ENCODE peak calls at places on chromosomes 12 and 14, in six cellular contexts. F, B, G, U, R and S are unnamed samples.

GRCh38 chr12:27969011-27969900 is 3.3 kb downstream of the PTHLH start:
- DNase-seq in B (peak), F (no peak), U (peak), G (peak), R (peak), S (peak)

GRCh38 chr12:153080-153746 is 60.7 kb downstream of the SLC6A12 start:
- DNase-seq in U (peak), R (peak), F (peak), B (peak), G (peak), S (peak)

GRCh38 chr14:88535149-88535548 is 19.7 kb downstream of the PTPN21 start:
- DNase-seq in B (no peak), F (no peak), U (no peak), R (no peak), G (no peak), S (no peak)

GRCh38 chr12:33251548-33251947 is 188.1 kb downstream of the SYT10 start:
- DNase-seq in F (no peak), B (no peak), R (no peak), U (no peak), G (no peak), S (no peak)

GRCh38 chr14:55867726-55868125 is 250.5 kb upstream of the PELI2 start:
- DNase-seq in G (no peak), R (no peak), B (peak), F (no peak), U (no peak), S (no peak)

GRCh38 chr14:81805785-81806184 is 272.1 kb upstream of the SEL1L start:
- DNase-seq in F (no peak), G (no peak), B (no peak), R (no peak), U (no peak), S (no peak)

GRCh38 chr14:105021656-105022275 is 883 bp upstream of the CDCA4 start:
- DNase-seq in U (no peak), G (no peak), R (no peak), F (no peak), B (peak), S (no peak)

GRCh38 chr12:91778938-91779400 is 366.7 kb downstream of the BTG1 start:
- DNase-seq in R (peak), F (peak), G (peak), B (peak), U (peak), S (peak)

GRCh38 chr14:82447586-82447985 is 913.9 kb upstream of the SEL1L start:
- DNase-seq in B (no peak), F (no peak), G (no peak), U (no peak), R (no peak), S (no peak)

GRCh38 chr14:101575581-101575980 is 14.3 kb downstream of the DIO3 start:
- DNase-seq in G (no peak), B (no peak), F (no peak), R (no peak), U (no peak), S (no peak)

GRCh38 chr12:54419088-54419887 is at the start of gene ITGA5:
- DNase-seq in B (peak), G (peak), U (peak), F (peak), R (peak), S (peak)

GRCh38 chr14:54002653-54003052 is 46.0 kb upstream of the BMP4 start:
- DNase-seq in F (no peak), U (peak), G (no peak), R (no peak), B (peak), S (no peak)

GRCh38 chr12:96015672-96016071 is 19.5 kb upstream of the HAL start:
- DNase-seq in B (peak), U (peak), G (peak), R (no peak), F (no peak), S (peak)

GRCh38 chr12:42145552-42146215 is 1.0 kb upstream of the GXYLT1 start:
- DNase-seq in G (no peak), R (no peak), B (peak), U (no peak), F (no peak), S (no peak)

GRCh38 chr14:88411039-88411438 is 25.6 kb downstream of the SPATA7 start:
- DNase-seq in B (no peak), U (no peak), G (no peak), F (no peak), R (no peak), S (no peak)

GRCh38 chr12:64103821-64104220 is 118.3 kb downstream of the KICS2 start:
- DNase-seq in G (no peak), R (no peak), F (no peak), U (no peak), B (peak), S (no peak)

GRCh38 chr12:40241741-40242140 is 16.9 kb downstream of the LRRK2 start:
- DNase-seq in B (no peak), F (no peak), G (no peak), U (no peak), R (no peak), S (no peak)

GRCh38 chr14:54194501-54194900 is 202.3 kb upstream of the CDKN3 start:
- DNase-seq in G (no peak), R (no peak), B (no peak), U (peak), F (no peak), S (no peak)

GRCh38 chr12:49225551-49226166 is 36.8 kb upstream of the TUBA1A start:
- DNase-seq in B (peak), R (no peak), G (no peak), F (no peak), U (peak), S (no peak)

GRCh38 chr14:72544615-72545387 is 349.1 kb downstream of the DPF3 start:
- DNase-seq in U (no peak), F (no peak), R (no peak), B (no peak), G (no peak), S (no peak)

GRCh38 chr12:6074979-6075585 is 49.4 kb downstream of the VWF start:
- DNase-seq in U (no peak), R (peak), G (peak), B (no peak), F (no peak), S (no peak)
- TF ChIP-seq CTCF in U (no peak), R (no peak), G (no peak), B (no peak), F (peak), S (no peak)

DNA sequence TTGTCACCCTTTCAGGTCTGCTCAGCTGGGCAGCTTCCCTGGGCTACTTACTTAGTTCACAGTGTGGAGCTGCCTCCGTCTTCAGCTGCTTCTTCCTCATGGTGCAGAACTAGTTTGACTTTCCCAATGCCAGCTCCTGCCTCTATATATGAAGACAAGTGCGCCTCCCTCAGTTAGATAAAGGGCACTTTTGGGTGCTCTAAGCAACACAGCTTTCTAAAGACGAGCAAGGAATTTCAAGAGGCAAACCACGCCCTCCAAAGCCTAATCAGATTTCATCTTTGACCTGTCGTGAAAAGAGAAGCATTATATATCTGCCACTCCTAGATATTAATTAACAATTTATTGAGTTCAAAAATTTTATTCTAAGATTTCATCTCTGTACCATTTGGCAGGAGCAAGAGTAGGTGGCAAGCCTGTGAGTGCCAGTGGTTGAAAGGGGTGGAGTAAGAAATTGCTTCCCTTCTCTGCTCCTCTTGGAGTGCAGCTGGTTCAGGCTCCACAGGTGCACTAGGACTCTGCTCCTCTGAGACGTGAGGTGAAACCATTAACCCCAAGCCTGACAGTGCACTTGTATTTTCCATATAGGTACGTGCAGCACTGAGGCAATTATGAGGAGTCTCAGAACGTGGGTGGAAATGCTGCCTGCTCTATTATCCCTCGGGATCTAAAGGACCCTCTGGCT is 2.1 kb upstream of the SLC11A2 start:
- DNase-seq in U (peak), R (no peak), B (peak), F (no peak), G (no peak), S (no peak)
- TF ChIP-seq CTCF in U (peak), R (peak), B (peak), F (peak), G (no peak), S (no peak)

GRCh38 chr12:109930028-109930800 is 30.1 kb downstream of the TCHP start:
- DNase-seq in B (peak), U (no peak), F (no peak), R (no peak), G (no peak), S (no peak)

GRCh38 chr12:109925185-109925835 is 25.2 kb downstream of the TCHP start:
- DNase-seq in B (no peak), G (no peak), R (no peak), U (no peak), F (no peak), S (no peak)

GRCh38 chr12:109928058-109928656 is 28.1 kb downstream of the TCHP start:
- DNase-seq in G (no peak), F (no peak), U (no peak), B (no peak), R (no peak), S (no peak)

GRCh38 chr12:109926488-109927210 is 26.6 kb downstream of the TCHP start:
- DNase-seq in U (no peak), B (no peak), G (no peak), R (no peak), F (no peak), S (no peak)

DNA sequence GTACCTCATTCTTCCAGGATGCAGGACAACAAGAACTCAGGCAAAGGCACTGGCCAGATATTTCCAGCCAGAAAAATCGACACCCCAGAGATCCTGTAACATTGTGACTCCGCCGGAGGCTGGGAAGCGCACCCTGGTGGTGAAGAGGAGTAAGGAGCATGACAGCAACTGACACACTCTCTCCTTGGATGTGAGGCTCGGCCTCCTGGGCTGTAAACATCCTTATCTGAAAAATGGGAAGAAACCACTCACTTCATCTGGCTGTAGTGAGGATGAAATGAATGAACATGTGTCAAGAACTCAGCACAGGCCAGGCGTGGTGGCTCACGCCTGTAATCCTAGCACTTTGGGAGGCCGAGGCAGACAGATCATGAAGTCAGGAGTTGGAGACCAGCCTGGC is 27.5 kb downstream of the TCHP start:
- DNase-seq in G (no peak), R (peak), B (peak), F (peak), U (no peak), S (peak)
- TF ChIP-seq CTCF in G (peak), R (peak), B (peak), F (peak), U (peak), S (peak)

DNA sequence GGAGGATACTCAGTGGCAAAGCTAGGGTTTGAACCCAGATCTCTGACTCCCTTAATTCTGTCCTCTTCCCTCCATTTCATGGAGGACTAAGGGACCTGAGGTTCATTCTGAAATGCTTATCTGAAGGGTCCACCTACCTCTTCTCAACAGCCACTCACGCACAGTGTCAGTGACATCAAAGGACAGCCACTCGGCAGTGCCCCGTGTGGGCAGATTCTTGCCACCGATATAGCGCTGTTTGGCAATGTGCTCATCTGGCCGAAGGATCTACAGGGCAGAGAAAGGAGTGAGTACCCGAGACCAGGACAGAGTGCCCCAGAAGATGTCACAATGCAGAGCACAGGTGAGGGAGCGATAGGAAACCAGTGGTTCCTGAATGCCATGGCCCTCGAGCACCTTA is 10.8 kb downstream of the TGFB3 start:
- DNase-seq in F (no peak), B (no peak), G (no peak), U (no peak), R (no peak), S (no peak)
- TF ChIP-seq CTCF in F (no peak), B (no peak), G (no peak), U (no peak), R (no peak), S (no peak)

GRCh38 chr12:5072326-5072725 is 28.6 kb downstream of the KCNA5 start:
- DNase-seq in F (no peak), B (no peak), U (no peak), R (no peak), G (no peak), S (no peak)

GRCh38 chr12:5073054-5073453 is 29.4 kb downstream of the KCNA5 start:
- DNase-seq in B (no peak), U (no peak), F (no peak), G (no peak), R (no peak), S (no peak)

GRCh38 chr12:5070090-5070489 is 26.4 kb downstream of the KCNA5 start:
- DNase-seq in G (no peak), U (no peak), R (no peak), B (no peak), F (no peak), S (no peak)

GRCh38 chr12:5073838-5074237 is 30.2 kb downstream of the KCNA5 start:
- DNase-seq in F (no peak), R (no peak), G (no peak), B (peak), U (no peak), S (no peak)

DNA sequence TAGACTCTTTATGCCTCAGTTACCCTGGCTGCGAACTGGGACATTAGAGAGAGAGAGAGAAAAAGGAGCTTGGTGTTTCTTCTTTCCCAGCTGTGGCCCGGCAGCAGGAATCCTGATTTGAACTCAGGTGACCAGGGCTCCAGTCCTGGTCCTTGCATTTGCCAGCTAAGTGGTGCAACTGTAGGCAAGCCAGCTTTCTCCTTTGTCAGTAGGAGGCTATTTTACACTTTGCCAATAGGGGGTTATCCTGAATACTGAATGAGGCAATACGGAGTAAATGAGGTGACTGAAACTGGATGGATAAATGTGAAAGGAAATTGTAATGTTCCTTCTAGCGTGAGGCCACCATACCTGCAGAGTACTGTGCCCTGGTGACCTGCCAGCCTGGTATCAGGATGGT is 27.8 kb downstream of the KCNA5 start:
- DNase-seq in B (no peak), F (no peak), R (no peak), U (no peak), G (no peak), S (no peak)
- TF ChIP-seq CTCF in B (no peak), F (no peak), R (no peak), U (no peak), G (no peak), S (no peak)

GRCh38 chr14:33834101-33834955 is 116.5 kb downstream of the EGLN3 start:
- DNase-seq in G (no peak), F (no peak), U (no peak), B (no peak), R (no peak), S (no peak)
- TF ChIP-seq CTCF in G (no peak), F (no peak), U (no peak), B (no peak), R (no peak), S (no peak)

GRCh38 chr12:66066071-66066928 is 64.2 kb downstream of the LLPH start:
- DNase-seq in G (no peak), R (no peak), U (peak), F (no peak), B (peak), S (no peak)
- TF ChIP-seq CTCF in G (no peak), R (peak), U (peak), F (no peak), B (no peak), S (no peak)

DNA sequence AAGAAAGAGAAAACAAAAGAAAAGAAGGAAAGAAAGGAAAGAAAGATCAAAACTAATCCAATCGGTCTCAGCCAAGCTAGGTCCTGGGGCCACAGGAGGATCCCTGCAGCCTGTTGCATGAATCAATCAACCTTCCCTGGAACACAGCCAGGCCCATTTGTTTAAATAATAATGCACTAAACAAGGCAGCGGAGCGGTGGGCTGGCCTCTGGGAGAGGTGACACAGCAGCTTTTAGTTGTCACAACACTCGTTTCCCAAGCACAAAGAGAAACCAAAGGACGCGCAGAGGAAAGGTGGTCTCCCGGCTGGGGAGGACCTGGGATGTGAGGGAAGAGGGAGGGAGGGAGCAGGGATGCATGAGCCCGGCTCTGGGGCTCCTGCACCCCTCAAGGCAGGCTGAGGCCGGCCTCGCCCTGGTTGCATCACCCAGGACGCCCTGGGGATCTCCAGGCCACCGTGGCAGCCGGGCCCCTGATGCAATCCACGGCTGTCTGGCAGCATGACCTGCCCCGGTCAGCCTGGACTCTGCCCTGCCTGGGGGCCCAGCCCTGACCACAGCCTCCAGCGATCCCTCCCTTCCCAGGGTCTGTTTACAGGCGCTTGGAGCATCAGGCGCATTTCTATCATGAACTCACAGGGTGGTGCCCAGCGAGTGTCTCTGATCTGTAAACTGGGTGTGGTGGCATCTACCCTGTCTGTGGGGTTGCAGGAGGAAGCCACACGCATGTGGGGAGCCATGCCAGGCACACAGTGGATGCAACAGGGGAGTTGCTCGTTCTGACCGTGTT is 32.5 kb downstream of the MMP17 start:
- DNase-seq in F (no peak), B (peak), G (peak), U (peak), R (no peak), S (peak)
- TF ChIP-seq CTCF in F (no peak), B (no peak), G (no peak), U (no peak), R (no peak), S (no peak)

GRCh38 chr12:71755146-71755892 is 656 bp downstream of the RAB21 start:
- DNase-seq in F (peak), G (peak), R (peak), B (peak), U (peak), S (peak)

GRCh38 chr12:71752887-71753286 is 1.8 kb upstream of the RAB21 start:
- DNase-seq in B (no peak), U (no peak), G (no peak), F (no peak), R (no peak), S (no peak)

GRCh38 chr12:71756054-71756675 is 1.5 kb downstream of the RAB21 start:
- DNase-seq in R (no peak), G (no peak), B (no peak), F (no peak), U (no peak), S (no peak)

GRCh38 chr12:71759941-71760340 is 5.3 kb downstream of the RAB21 start:
- DNase-seq in U (no peak), F (no peak), B (no peak), G (no peak), R (no peak), S (no peak)

GRCh38 chr12:71754461-71755145 is at the start of gene RAB21:
- DNase-seq in U (peak), R (peak), F (peak), B (peak), G (peak), S (peak)
- TF ChIP-seq CTCF in U (peak), R (no peak), F (peak), B (peak), G (peak), S (peak)